ENCODE peak calls at places on chromosome 13, in seven cellular contexts. One of them, this sample, is unnamed.

GRCh38 chr13:70938462-70938861 is 830.2 kb upstream of the KLHL1 start:
- DNase-seq in amygdala: no peak
- DNase-seq in EL: no peak
- DNase-seq in iris pigment epithelial cell: no peak
- DNase-seq in fibroblast of villous mesenchyme: no peak
- DNase-seq in fibroblast of mammary gland: no peak
- DNase-seq in midbrain: no peak
- DNase-seq in this sample: no peak

GRCh38 chr13:87172166-87172825 is 498.9 kb upstream of the SLITRK5 start:
- DNase-seq in amygdala: no peak
- DNase-seq in EL: no peak
- DNase-seq in iris pigment epithelial cell: peak; percentile 4
- DNase-seq in fibroblast of villous mesenchyme: peak; percentile 78
- DNase-seq in fibroblast of mammary gland: no peak
- DNase-seq in midbrain: no peak
- DNase-seq in this sample: no peak

GRCh38 chr13:46948338-46948737 is 51.5 kb upstream of the HTR2A start:
- DNase-seq in amygdala: no peak
- DNase-seq in EL: peak; percentile 11
- DNase-seq in iris pigment epithelial cell: no peak
- DNase-seq in fibroblast of villous mesenchyme: no peak
- DNase-seq in fibroblast of mammary gland: no peak
- DNase-seq in midbrain: no peak
- DNase-seq in this sample: no peak

GRCh38 chr13:113638806-113639205 is 19.2 kb downstream of the ATP4B start:
- DNase-seq in amygdala: no peak
- DNase-seq in EL: no peak
- DNase-seq in iris pigment epithelial cell: no peak
- DNase-seq in fibroblast of villous mesenchyme: no peak
- DNase-seq in fibroblast of mammary gland: no peak
- DNase-seq in midbrain: no peak
- DNase-seq in this sample: no peak

GRCh38 chr13:76820759-76821158 is 65.4 kb downstream of the KCTD12 start:
- DNase-seq in amygdala: no peak
- DNase-seq in EL: peak; percentile 5
- DNase-seq in iris pigment epithelial cell: no peak
- DNase-seq in fibroblast of villous mesenchyme: peak; percentile 39
- DNase-seq in fibroblast of mammary gland: peak; percentile 71
- DNase-seq in midbrain: no peak
- DNase-seq in this sample: no peak

GRCh38 chr13:44876782-44877324 is 112.4 kb downstream of the NUFIP1 start:
- DNase-seq in amygdala: no peak
- DNase-seq in EL: no peak
- DNase-seq in iris pigment epithelial cell: no peak
- DNase-seq in fibroblast of villous mesenchyme: no peak
- DNase-seq in fibroblast of mammary gland: peak; percentile 44
- DNase-seq in midbrain: no peak
- DNase-seq in this sample: no peak

GRCh38 chr13:100108913-100109507 is 20.1 kb downstream of the PCCA start:
- DNase-seq in amygdala: no peak
- DNase-seq in EL: no peak
- DNase-seq in iris pigment epithelial cell: no peak
- DNase-seq in fibroblast of villous mesenchyme: no peak
- DNase-seq in fibroblast of mammary gland: no peak
- DNase-seq in midbrain: no peak
- DNase-seq in this sample: no peak

GRCh38 chr13:47004022-47004421 is 107.2 kb upstream of the HTR2A start:
- DNase-seq in amygdala: no peak
- DNase-seq in EL: peak; percentile 11
- DNase-seq in iris pigment epithelial cell: no peak
- DNase-seq in fibroblast of villous mesenchyme: peak; percentile 12
- DNase-seq in fibroblast of mammary gland: peak; percentile 38
- DNase-seq in midbrain: no peak
- DNase-seq in this sample: no peak

GRCh38 chr13:66339214-66339613 is 890.9 kb downstream of the PCDH9 start:
- DNase-seq in amygdala: no peak
- DNase-seq in EL: no peak
- DNase-seq in iris pigment epithelial cell: peak; percentile 20
- DNase-seq in fibroblast of villous mesenchyme: no peak
- DNase-seq in fibroblast of mammary gland: no peak
- DNase-seq in midbrain: no peak
- DNase-seq in this sample: no peak